ENCODE peak calls at places on chromosomes 3 and 15, in four cellular contexts. F is NCI-H1417; O is CD8-positive, alpha-beta memory T cell; R is NB4. U is an unnamed sample.

GRCh38 chr3:71753716-71754609 is at the start of gene GPR27:
- DNase-seq in F (peak; percentile 63), O (no peak), R (peak; percentile 39), U (peak; percentile 60)

GRCh38 chr3:28504945-28505344 is 156.3 kb upstream of the AZI2 start:
- DNase-seq in F (no peak), O (no peak), R (no peak), U (no peak)

GRCh38 chr15:30023798-30024295 is 58.9 kb upstream of the GOLGA8J start:
- DNase-seq in F (no peak), O (no peak), R (no peak), U (no peak)

GRCh38 chr15:33766329-33766728 is 202.0 kb upstream of the CHRM5 start:
- DNase-seq in F (no peak), O (no peak), R (no peak), U (no peak)

GRCh38 chr3:177440456-177441105 is 243.3 kb upstream of the TBL1XR1 start:
- DNase-seq in F (no peak), O (no peak), R (no peak), U (no peak)

GRCh38 chr3:15206662-15207576 is 873 bp downstream of the CAPN7 start:
- DNase-seq in F (no peak), O (peak; percentile 46), R (peak; percentile 66), U (peak; percentile 71)

GRCh38 chr15:60552224-60552623 is 73.3 kb upstream of the ICE2 start:
- DNase-seq in F (no peak), O (no peak), R (no peak), U (no peak)

GRCh38 chr15:29141206-29141907 is 128.3 kb downstream of the NSMCE3 start:
- DNase-seq in F (no peak), O (no peak), R (no peak), U (no peak)

GRCh38 chr15:83697716-83698115 is 43.8 kb downstream of the ADAMTSL3 start:
- DNase-seq in F (no peak), O (no peak), R (no peak), U (no peak)

GRCh38 chr3:61865466-61865865 is 304.1 kb downstream of the PTPRG start:
- DNase-seq in F (no peak), O (no peak), R (no peak), U (no peak)

GRCh38 chr3:171459130-171459941 is 869 bp downstream of the TNIK start:
- DNase-seq in F (peak; percentile 93), O (peak; percentile 75), R (peak; percentile 57), U (peak; percentile 79)

GRCh38 chr15:45114076-45114750 is at the start of the genes DUOX2 and DUOXA2:
- DNase-seq in F (peak; percentile 28), O (peak; percentile 40), R (no peak), U (no peak)

U was measured in stimulated activated effector memory CD8-positive, alpha-beta T cell treated with anti-CD3 and anti-CD28 coated beads, Interleukin-12 subunit alpha, Interleukin-12 subunit beta, amount 100 ng/mL, for 72 hours.